ENCODE peak calls at places on chromosomes 7 and 10, in five cellular contexts. A is naive thymus-derived CD4-positive, alpha-beta T cell; Y is thoracic aorta; E is hypothalamus; Z is activated T-cell treated with anti-CD3 and anti-CD28 coated beads, Interleukin-2, amount 50 U/mL, for 72 hours. O is an unnamed sample.

GRCh38 chr10:73086816-73087215 is 9.8 kb downstream of the P4HA1 start:
- DNase-seq in A (no peak), Y (no peak), E (no peak), Z (no peak), O (no peak)

GRCh38 chr7:135756191-135756590 is 7.6 kb upstream of the FAM180A start:
- DNase-seq in A (no peak), Y (no peak), E (no peak), Z (no peak), O (no peak)

GRCh38 chr7:70614237-70614984 is 517.5 kb upstream of the GALNT17 start:
- DNase-seq in A (no peak), Y (peak; percentile 46), E (peak; percentile 40), Z (no peak), O (peak; percentile 68)

GRCh38 chr10:69456880-69457693 is 5.8 kb downstream of the TSPAN15 start:
- DNase-seq in A (no peak), Y (no peak), E (no peak), Z (no peak), O (no peak)

GRCh38 chr10:93073539-93074136 is at the start of gene CYP26A1:
- DNase-seq in A (no peak), Y (no peak), E (no peak), Z (no peak), O (peak; percentile 16)

GRCh38 chr7:152760384-152761115 is 998 bp downstream of the ACTR3B start:
- DNase-seq in A (peak; percentile 22), Y (no peak), E (no peak), Z (no peak), O (no peak)

GRCh38 chr7:28686418-28686800 is 271.7 kb downstream of the TRIL start:
- DNase-seq in A (no peak), Y (no peak), E (peak; percentile 53), Z (no peak), O (no peak)

GRCh38 chr7:18534481-18534880 is 38.9 kb downstream of the HDAC9 start:
- DNase-seq in A (no peak), Y (no peak), E (no peak), Z (no peak), O (no peak)

GRCh38 chr10:86047588-86047987 is 319.0 kb downstream of the GRID1 start:
- DNase-seq in A (no peak), Y (no peak), E (no peak), Z (peak; percentile 26), O (no peak)

GRCh38 chr10:50796693-50797092 is 57.0 kb downstream of the ASAH2B start:
- DNase-seq in A (no peak), Y (no peak), E (no peak), Z (no peak), O (no peak)

GRCh38 chr7:17130281-17131059 is 168.0 kb upstream of the AHR start:
- DNase-seq in A (no peak), Y (no peak), E (no peak), Z (no peak), O (no peak)

GRCh38 chr10:129764011-129764900 is 199.8 kb downstream of the EBF3 start:
- DNase-seq in A (no peak), Y (no peak), E (no peak), Z (no peak), O (peak; percentile 24)

GRCh38 chr10:95428702-95429101 is 132.5 kb downstream of the SORBS1 start:
- DNase-seq in A (no peak), Y (no peak), E (no peak), Z (no peak), O (no peak)

GRCh38 chr7:155834486-155835048 is 22.3 kb upstream of the SHH start:
- DNase-seq in A (no peak), Y (no peak), E (no peak), Z (no peak), O (no peak)

GRCh38 chr7:106887376-106887775 is 22.3 kb downstream of the PIK3CG start:
- DNase-seq in A (no peak), Y (no peak), E (no peak), Z (no peak), O (no peak)

GRCh38 chr10:102628451-102628911 is 15.8 kb upstream of the TRIM8 start:
- DNase-seq in A (no peak), Y (no peak), E (peak; percentile 84), Z (no peak), O (peak; percentile 49)

GRCh38 chr10:123007558-123008378 is 827 bp downstream of the IKZF5 start:
- DNase-seq in A (peak; percentile 58), Y (no peak), E (peak; percentile 33), Z (peak; percentile 62), O (no peak)

GRCh38 chr7:93920496-93921189 is 892 bp upstream of the GNG11 start:
- DNase-seq in A (no peak), Y (no peak), E (no peak), Z (no peak), O (no peak)

GRCh38 chr10:58217612-58218011 is 50.1 kb downstream of the IPMK start:
- DNase-seq in A (no peak), Y (no peak), E (no peak), Z (no peak), O (no peak)

GRCh38 chr10:124646483-124647352 is 97.5 kb downstream of the FAM53B start:
- DNase-seq in A (no peak), Y (peak; percentile 81), E (no peak), Z (no peak), O (no peak)

GRCh38 chr10:126932516-126932915 is 27.3 kb downstream of the DOCK1 start:
- DNase-seq in A (no peak), Y (no peak), E (no peak), Z (no peak), O (no peak)

GRCh38 chr7:16393862-16394422 is 27.4 kb downstream of the CRPPA start:
- DNase-seq in A (no peak), Y (no peak), E (no peak), Z (no peak), O (no peak)

GRCh38 chr7:20598479-20599419 is 16.7 kb upstream of the ABCB5 start:
- DNase-seq in A (peak; percentile 41), Y (no peak), E (no peak), Z (no peak), O (no peak)

GRCh38 chr10:88687853-88688467 is 18.1 kb upstream of the LIPK start:
- DNase-seq in A (peak; percentile 12), Y (no peak), E (no peak), Z (no peak), O (no peak)

GRCh38 chr7:28685291-28685659 is 272.9 kb downstream of the TRIL start:
- DNase-seq in A (no peak), Y (no peak), E (peak; percentile 75), Z (no peak), O (peak; percentile 68)

GRCh38 chr10:90227259-90227658 is 525.9 kb downstream of the KIF20B start:
- DNase-seq in A (no peak), Y (no peak), E (no peak), Z (peak; percentile 70), O (no peak)

GRCh38 chr7:43530553-43531410 is 52.1 kb upstream of the STK17A start:
- DNase-seq in A (no peak), Y (no peak), E (no peak), Z (no peak), O (no peak)

GRCh38 chr7:151687523-151688235 is 168.0 kb upstream of the RHEB start:
- DNase-seq in A (no peak), Y (peak; percentile 77), E (no peak), Z (no peak), O (peak; percentile 79)

GRCh38 chr10:26844381-26844780 is 16.4 kb downstream of the ABI1 start:
- DNase-seq in A (no peak), Y (no peak), E (no peak), Z (no peak), O (no peak)

GRCh38 chr10:37015498-37015897 is 109.9 kb upstream of the ANKRD30A start:
- DNase-seq in A (no peak), Y (no peak), E (no peak), Z (no peak), O (no peak)

GRCh38 chr7:72493850-72494661 is 81.9 kb upstream of the CALN1 start:
- DNase-seq in A (peak; percentile 27), Y (no peak), E (peak; percentile 57), Z (peak; percentile 52), O (no peak)

GRCh38 chr7:130505753-130506152 is 13.9 kb downstream of the MEST start:
- DNase-seq in A (no peak), Y (no peak), E (no peak), Z (no peak), O (no peak)

GRCh38 chr10:123997013-123997412 is 96.4 kb downstream of the CHST15 start:
- DNase-seq in A (no peak), Y (no peak), E (no peak), Z (no peak), O (no peak)

GRCh38 chr7:96949766-96950165 is 55.6 kb upstream of the DLX6 start:
- DNase-seq in A (no peak), Y (no peak), E (no peak), Z (no peak), O (no peak)